ENCODE peak calls at places on chromosomes 4 and X, in nine cellular contexts. One of them, this sample, is unnamed.
A peak's percentile ranks its signal among the peaks of the same experiment; 100 is the strongest.

GRCh38 chr4:61079427-61079826 is 120.7 kb upstream of the ADGRL3 start:
- DNase-seq in colonic mucosa: no peak
- DNase-seq in naive thymus-derived CD4-positive, alpha-beta T cell: no peak
- DNase-seq in mammary epithelial cell: peak; percentile 63
- DNase-seq in PC-3: peak; percentile 51
- DNase-seq in mesendoderm: no peak
- DNase-seq in aorta: no peak
- DNase-seq in AG04449: no peak
- DNase-seq in right cardiac atrium: no peak
- DNase-seq in this sample: no peak

GRCh38 chr4:17436750-17437090 is 75.2 kb downstream of the QDPR start:
- DNase-seq in colonic mucosa: no peak
- DNase-seq in naive thymus-derived CD4-positive, alpha-beta T cell: no peak
- DNase-seq in mammary epithelial cell: no peak
- DNase-seq in PC-3: no peak
- DNase-seq in mesendoderm: no peak
- DNase-seq in aorta: no peak
- DNase-seq in AG04449: no peak
- DNase-seq in right cardiac atrium: no peak
- DNase-seq in this sample: no peak

GRCh38 chrX:150486011-150486410 is 82.4 kb upstream of the MTM1 start:
- DNase-seq in colonic mucosa: peak; percentile 46
- DNase-seq in naive thymus-derived CD4-positive, alpha-beta T cell: peak; percentile 44
- DNase-seq in mammary epithelial cell: peak; percentile 30
- DNase-seq in PC-3: peak; percentile 61
- DNase-seq in mesendoderm: peak; percentile 62
- DNase-seq in aorta: no peak
- DNase-seq in AG04449: no peak
- DNase-seq in right cardiac atrium: peak; percentile 77
- DNase-seq in this sample: peak; percentile 32

GRCh38 chrX:34638116-34638515 is 19.0 kb downstream of the TMEM47 start:
- DNase-seq in colonic mucosa: no peak
- DNase-seq in naive thymus-derived CD4-positive, alpha-beta T cell: no peak
- DNase-seq in mammary epithelial cell: no peak
- DNase-seq in PC-3: peak; percentile 50
- DNase-seq in mesendoderm: peak; percentile 25
- DNase-seq in aorta: no peak
- DNase-seq in AG04449: no peak
- DNase-seq in right cardiac atrium: no peak
- DNase-seq in this sample: peak; percentile 2

GRCh38 chr4:2362286-2363055 is 56.0 kb downstream of the ZFYVE28 start:
- DNase-seq in colonic mucosa: no peak
- DNase-seq in naive thymus-derived CD4-positive, alpha-beta T cell: no peak
- DNase-seq in mammary epithelial cell: no peak
- DNase-seq in PC-3: no peak
- DNase-seq in mesendoderm: no peak
- DNase-seq in aorta: peak; percentile 59
- DNase-seq in AG04449: no peak
- DNase-seq in right cardiac atrium: no peak
- DNase-seq in this sample: no peak

GRCh38 chr4:151287409-151287808 is 10.4 kb downstream of the PRSS48 start:
- DNase-seq in colonic mucosa: no peak
- DNase-seq in naive thymus-derived CD4-positive, alpha-beta T cell: no peak
- DNase-seq in mammary epithelial cell: no peak
- DNase-seq in PC-3: peak; percentile 10
- DNase-seq in mesendoderm: no peak
- DNase-seq in aorta: no peak
- DNase-seq in AG04449: no peak
- DNase-seq in right cardiac atrium: no peak
- DNase-seq in this sample: no peak

GRCh38 chr4:65918217-65918616 is 247.9 kb upstream of the EPHA5 start:
- DNase-seq in colonic mucosa: no peak
- DNase-seq in naive thymus-derived CD4-positive, alpha-beta T cell: no peak
- DNase-seq in mammary epithelial cell: no peak
- DNase-seq in PC-3: peak; percentile 25
- DNase-seq in mesendoderm: no peak
- DNase-seq in aorta: no peak
- DNase-seq in AG04449: no peak
- DNase-seq in right cardiac atrium: no peak
- DNase-seq in this sample: no peak

GRCh38 chrX:40922307-40922706 is 162.9 kb upstream of the USP9X start:
- DNase-seq in colonic mucosa: no peak
- DNase-seq in naive thymus-derived CD4-positive, alpha-beta T cell: no peak
- DNase-seq in mammary epithelial cell: peak; percentile 55
- DNase-seq in PC-3: peak; percentile 81
- DNase-seq in mesendoderm: peak; percentile 77
- DNase-seq in aorta: no peak
- DNase-seq in AG04449: no peak
- DNase-seq in right cardiac atrium: no peak
- DNase-seq in this sample: no peak

GRCh38 chrX:136646602-136647239 is 1.2 kb upstream of the CD40LG start:
- DNase-seq in colonic mucosa: no peak
- DNase-seq in naive thymus-derived CD4-positive, alpha-beta T cell: peak; percentile 66
- DNase-seq in mammary epithelial cell: no peak
- DNase-seq in PC-3: no peak
- DNase-seq in mesendoderm: no peak
- DNase-seq in aorta: no peak
- DNase-seq in AG04449: no peak
- DNase-seq in right cardiac atrium: no peak
- DNase-seq in this sample: peak; percentile 81

GRCh38 chr4:31360786-31361185 is 640.6 kb downstream of the PCDH7 start:
- DNase-seq in colonic mucosa: peak; percentile 17
- DNase-seq in naive thymus-derived CD4-positive, alpha-beta T cell: no peak
- DNase-seq in mammary epithelial cell: no peak
- DNase-seq in PC-3: no peak
- DNase-seq in mesendoderm: no peak
- DNase-seq in aorta: no peak
- DNase-seq in AG04449: no peak
- DNase-seq in right cardiac atrium: no peak
- DNase-seq in this sample: no peak

GRCh38 chrX:67718926-67719325 is 175.1 kb downstream of the AR start:
- DNase-seq in colonic mucosa: no peak
- DNase-seq in naive thymus-derived CD4-positive, alpha-beta T cell: no peak
- DNase-seq in mammary epithelial cell: no peak
- DNase-seq in PC-3: no peak
- DNase-seq in mesendoderm: no peak
- DNase-seq in aorta: no peak
- DNase-seq in AG04449: no peak
- DNase-seq in right cardiac atrium: no peak
- DNase-seq in this sample: no peak

GRCh38 chrX:135388841-135389240 is 32.9 kb upstream of the SMIM10L2A start:
- DNase-seq in colonic mucosa: no peak
- DNase-seq in naive thymus-derived CD4-positive, alpha-beta T cell: no peak
- DNase-seq in mammary epithelial cell: no peak
- DNase-seq in PC-3: no peak
- DNase-seq in mesendoderm: no peak
- DNase-seq in aorta: no peak
- DNase-seq in AG04449: no peak
- DNase-seq in right cardiac atrium: no peak
- DNase-seq in this sample: no peak

GRCh38 chr4:42750091-42750490 is 93.2 kb upstream of the ATP8A1 start:
- DNase-seq in colonic mucosa: no peak
- DNase-seq in naive thymus-derived CD4-positive, alpha-beta T cell: peak; percentile 41
- DNase-seq in mammary epithelial cell: no peak
- DNase-seq in PC-3: peak; percentile 31
- DNase-seq in mesendoderm: peak; percentile 49
- DNase-seq in aorta: no peak
- DNase-seq in AG04449: no peak
- DNase-seq in right cardiac atrium: peak; percentile 42
- DNase-seq in this sample: peak; percentile 9

GRCh38 chr4:155818639-155819038 is 47.4 kb downstream of the ASIC5 start:
- DNase-seq in colonic mucosa: no peak
- DNase-seq in naive thymus-derived CD4-positive, alpha-beta T cell: no peak
- DNase-seq in mammary epithelial cell: no peak
- DNase-seq in PC-3: peak; percentile 57
- DNase-seq in mesendoderm: peak; percentile 28
- DNase-seq in aorta: no peak
- DNase-seq in AG04449: no peak
- DNase-seq in right cardiac atrium: no peak
- DNase-seq in this sample: no peak

GRCh38 chr4:44727471-44727870 is 1.1 kb upstream of the GNPDA2 start:
- DNase-seq in colonic mucosa: no peak
- DNase-seq in naive thymus-derived CD4-positive, alpha-beta T cell: no peak
- DNase-seq in mammary epithelial cell: no peak
- DNase-seq in PC-3: no peak
- DNase-seq in mesendoderm: no peak
- DNase-seq in aorta: no peak
- DNase-seq in AG04449: no peak
- DNase-seq in right cardiac atrium: no peak
- DNase-seq in this sample: no peak

GRCh38 chr4:90245837-90246236 is 118.6 kb downstream of the CCSER1 start:
- DNase-seq in colonic mucosa: no peak
- DNase-seq in naive thymus-derived CD4-positive, alpha-beta T cell: no peak
- DNase-seq in mammary epithelial cell: no peak
- DNase-seq in PC-3: no peak
- DNase-seq in mesendoderm: no peak
- DNase-seq in aorta: no peak
- DNase-seq in AG04449: no peak
- DNase-seq in right cardiac atrium: no peak
- DNase-seq in this sample: no peak
- H3K4me3 ChIP-seq in colonic mucosa: no peak overlapping the region
- H3K4me3 ChIP-seq in naive thymus-derived CD4-positive, alpha-beta T cell: no peak overlapping the region
- H3K4me3 ChIP-seq in mammary epithelial cell: no peak overlapping the region
- H3K4me3 ChIP-seq in PC-3: no peak overlapping the region
- H3K4me3 ChIP-seq in mesendoderm: no peak overlapping the region
- H3K4me3 ChIP-seq in aorta: no peak overlapping the region
- H3K4me3 ChIP-seq in AG04449: no peak overlapping the region
- H3K4me3 ChIP-seq in right cardiac atrium: no peak overlapping the region
- H3K4me3 ChIP-seq in this sample: no peak overlapping the region

GRCh38 chr4:183718876-183719275 is 59.8 kb downstream of the TRAPPC11 start:
- DNase-seq in colonic mucosa: no peak
- DNase-seq in naive thymus-derived CD4-positive, alpha-beta T cell: no peak
- DNase-seq in mammary epithelial cell: peak; percentile 32
- DNase-seq in PC-3: no peak
- DNase-seq in mesendoderm: no peak
- DNase-seq in aorta: no peak
- DNase-seq in AG04449: no peak
- DNase-seq in right cardiac atrium: no peak
- DNase-seq in this sample: no peak

GRCh38 chr4:183727482-183727881 is 68.4 kb downstream of the TRAPPC11 start:
- DNase-seq in colonic mucosa: no peak
- DNase-seq in naive thymus-derived CD4-positive, alpha-beta T cell: no peak
- DNase-seq in mammary epithelial cell: no peak
- DNase-seq in PC-3: no peak
- DNase-seq in mesendoderm: no peak
- DNase-seq in aorta: no peak
- DNase-seq in AG04449: no peak
- DNase-seq in right cardiac atrium: no peak
- DNase-seq in this sample: no peak

GRCh38 chr4:183721207-183722081 is 62.4 kb downstream of the TRAPPC11 start:
- DNase-seq in colonic mucosa: peak; percentile 89
- DNase-seq in naive thymus-derived CD4-positive, alpha-beta T cell: peak; percentile 43
- DNase-seq in mammary epithelial cell: no peak
- DNase-seq in PC-3: no peak
- DNase-seq in mesendoderm: peak; percentile 44
- DNase-seq in aorta: peak; percentile 84
- DNase-seq in AG04449: no peak
- DNase-seq in right cardiac atrium: peak; percentile 89
- DNase-seq in this sample: no peak

GRCh38 chr4:183723561-183724228 is 64.6 kb downstream of the TRAPPC11 start:
- DNase-seq in colonic mucosa: no peak
- DNase-seq in naive thymus-derived CD4-positive, alpha-beta T cell: no peak
- DNase-seq in mammary epithelial cell: no peak
- DNase-seq in PC-3: no peak
- DNase-seq in mesendoderm: no peak
- DNase-seq in aorta: no peak
- DNase-seq in AG04449: no peak
- DNase-seq in right cardiac atrium: no peak
- DNase-seq in this sample: no peak

GRCh38 chr4:183722738-183723560 is 63.9 kb downstream of the TRAPPC11 start:
- DNase-seq in colonic mucosa: peak; percentile 84
- DNase-seq in naive thymus-derived CD4-positive, alpha-beta T cell: peak; percentile 46
- DNase-seq in mammary epithelial cell: peak; percentile 75
- DNase-seq in PC-3: peak; percentile 75
- DNase-seq in mesendoderm: peak; percentile 65
- DNase-seq in aorta: peak; percentile 87
- DNase-seq in AG04449: no peak
- DNase-seq in right cardiac atrium: peak; percentile 85
- DNase-seq in this sample: peak; percentile 71
- H3K4me3 ChIP-seq in colonic mucosa: peak overlapping the region; percentile 42
- H3K4me3 ChIP-seq in naive thymus-derived CD4-positive, alpha-beta T cell: peak overlapping the region; percentile 64
- H3K4me3 ChIP-seq in mammary epithelial cell: peak overlapping the region; percentile 39
- H3K4me3 ChIP-seq in PC-3: peak overlapping the region; percentile 49
- H3K4me3 ChIP-seq in mesendoderm: no peak overlapping the region
- H3K4me3 ChIP-seq in aorta: peak overlapping the region; percentile 66
- H3K4me3 ChIP-seq in AG04449: peak overlapping the region; percentile 53
- H3K4me3 ChIP-seq in right cardiac atrium: peak overlapping the region; percentile 52
- H3K4me3 ChIP-seq in this sample: no peak overlapping the region

DNA sequence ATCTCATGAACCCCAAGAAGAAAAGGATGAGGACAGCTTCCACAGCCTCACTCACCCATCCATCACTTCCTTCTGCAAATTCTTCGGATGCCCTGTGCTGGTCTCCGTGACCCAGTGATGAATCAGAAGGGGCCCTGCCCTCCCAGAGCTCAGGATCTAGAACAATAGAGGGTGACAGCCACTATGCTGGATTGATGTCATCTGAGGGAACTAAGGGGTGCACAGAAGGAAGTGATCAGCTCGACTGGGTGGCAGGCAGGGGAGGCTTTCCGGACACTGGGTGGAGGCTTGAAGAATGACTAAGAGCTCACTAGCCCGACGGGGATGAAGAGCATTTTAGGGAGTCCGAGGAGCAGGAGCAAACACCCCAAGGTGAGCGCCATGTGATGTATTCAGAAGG is 1.4 kb upstream of the ZNF185 start:
- DNase-seq in colonic mucosa: no peak
- DNase-seq in naive thymus-derived CD4-positive, alpha-beta T cell: no peak
- DNase-seq in mammary epithelial cell: no peak
- DNase-seq in PC-3: peak; percentile 90
- DNase-seq in mesendoderm: no peak
- DNase-seq in aorta: no peak
- DNase-seq in AG04449: no peak
- DNase-seq in right cardiac atrium: no peak
- DNase-seq in this sample: no peak
- H3K4me3 ChIP-seq in colonic mucosa: no peak overlapping the region
- H3K4me3 ChIP-seq in naive thymus-derived CD4-positive, alpha-beta T cell: no peak overlapping the region
- H3K4me3 ChIP-seq in mammary epithelial cell: no peak overlapping the region
- H3K4me3 ChIP-seq in PC-3: peak overlapping the region; percentile 47
- H3K4me3 ChIP-seq in mesendoderm: no peak overlapping the region
- H3K4me3 ChIP-seq in aorta: no peak overlapping the region
- H3K4me3 ChIP-seq in AG04449: no peak overlapping the region
- H3K4me3 ChIP-seq in right cardiac atrium: no peak overlapping the region
- H3K4me3 ChIP-seq in this sample: no peak overlapping the region

DNA sequence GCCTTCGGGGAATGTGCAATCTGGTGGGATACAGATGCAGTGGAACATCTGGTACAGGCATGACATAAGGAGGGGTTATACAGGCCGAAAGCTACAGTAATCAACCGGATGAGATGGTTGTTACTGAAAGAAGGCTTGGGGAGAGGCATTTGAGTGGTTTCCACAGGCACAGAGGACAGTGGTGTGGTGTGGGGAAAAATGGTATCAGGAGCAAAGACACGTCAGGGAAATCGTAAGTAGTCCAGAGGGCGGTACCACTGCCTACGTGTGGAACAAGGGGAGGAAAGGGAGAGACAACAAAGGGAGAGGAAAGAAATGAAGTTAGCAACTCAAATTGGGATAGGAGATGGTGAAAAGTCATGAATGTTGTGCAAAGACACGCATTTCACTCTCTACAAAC is 3.0 kb downstream of the PDLIM3 start:
- DNase-seq in colonic mucosa: no peak
- DNase-seq in naive thymus-derived CD4-positive, alpha-beta T cell: no peak
- DNase-seq in mammary epithelial cell: no peak
- DNase-seq in PC-3: no peak
- DNase-seq in mesendoderm: no peak
- DNase-seq in aorta: peak; percentile 70
- DNase-seq in AG04449: no peak
- DNase-seq in right cardiac atrium: peak; percentile 65
- DNase-seq in this sample: no peak
- H3K4me3 ChIP-seq in colonic mucosa: no peak overlapping the region
- H3K4me3 ChIP-seq in naive thymus-derived CD4-positive, alpha-beta T cell: no peak overlapping the region
- H3K4me3 ChIP-seq in mammary epithelial cell: no peak overlapping the region
- H3K4me3 ChIP-seq in PC-3: no peak overlapping the region
- H3K4me3 ChIP-seq in mesendoderm: no peak overlapping the region
- H3K4me3 ChIP-seq in aorta: peak overlapping the region; percentile 94
- H3K4me3 ChIP-seq in AG04449: no peak overlapping the region
- H3K4me3 ChIP-seq in right cardiac atrium: peak overlapping the region; percentile 80
- H3K4me3 ChIP-seq in this sample: no peak overlapping the region